ENCODE peak calls at places on chromosomes 12 and 14, in eight cellular contexts. Q is GM06990; B is CD4-positive, alpha-beta T cell; F is tibial nerve; W is glutamatergic neuron; V is WTC11; X is tibial artery; D is kidney epithelial cell. S is an unnamed sample.

GRCh38 chr14:25049127-25049558 is 804 bp downstream of the STXBP6 start:
- DNase-seq in Q (no peak), W (no peak), X (no peak), D (no peak), F (no peak), V (no peak), B (no peak), S (peak; percentile 55)

GRCh38 chr12:63885401-63885800 is 40.9 kb downstream of the SRGAP1 start:
- DNase-seq in D (no peak), W (no peak), Q (no peak), B (no peak), F (no peak), V (no peak), X (no peak), S (no peak)

GRCh38 chr12:106378788-106379187 is 21.2 kb downstream of the POLR3B start:
- DNase-seq in B (no peak), X (no peak), Q (no peak), V (no peak), W (no peak), D (no peak), F (no peak), S (no peak)

GRCh38 chr12:108804361-108804949 is 52.9 kb downstream of the SSH1 start:
- DNase-seq in V (no peak), B (no peak), X (peak; percentile 85), F (no peak), Q (no peak), W (no peak), D (no peak), S (peak; percentile 64)

GRCh38 chr12:70366581-70367267 is 634 bp downstream of the KCNMB4 start:
- DNase-seq in Q (peak; percentile 67), X (peak; percentile 65), V (peak; percentile 55), B (peak; percentile 65), F (no peak), D (no peak), W (peak; percentile 68), S (peak; percentile 28)

GRCh38 chr14:85316701-85317100 is 213.2 kb upstream of the FLRT2 start:
- DNase-seq in B (no peak), X (no peak), W (no peak), D (no peak), F (no peak), Q (no peak), V (no peak), S (no peak)

GRCh38 chr12:31962076-31962475 is 2.9 kb downstream of the RESF1 start:
- DNase-seq in W (no peak), V (no peak), Q (no peak), F (no peak), X (no peak), D (no peak), B (no peak), S (no peak)

GRCh38 chr12:101697930-101698781 is 716 bp downstream of the CHPT1 start:
- DNase-seq in B (no peak), D (no peak), V (no peak), Q (peak; percentile 29), F (peak; percentile 20), W (no peak), X (peak; percentile 76), S (peak; percentile 84)

GRCh38 chr14:60723218-60724079 is 702 bp downstream of the SIX4 start:
- DNase-seq in X (peak; percentile 75), D (no peak), W (peak; percentile 69), Q (peak; percentile 57), V (peak; percentile 66), F (no peak), B (no peak), S (peak; percentile 81)

GRCh38 chr12:5874514-5874913 is 70.5 kb downstream of the ANO2 start:
- DNase-seq in V (no peak), D (no peak), F (no peak), W (no peak), B (no peak), X (no peak), Q (no peak), S (no peak)

GRCh38 chr12:5873341-5873919 is 71.6 kb downstream of the ANO2 start:
- DNase-seq in V (peak; percentile 23), Q (no peak), F (no peak), W (no peak), D (no peak), B (no peak), X (no peak), S (no peak)

GRCh38 chr12:5870183-5870582 is 74.9 kb downstream of the ANO2 start:
- DNase-seq in V (no peak), X (no peak), B (no peak), W (no peak), D (no peak), Q (no peak), F (no peak), S (no peak)

GRCh38 chr12:5871741-5872140 is 73.3 kb downstream of the ANO2 start:
- DNase-seq in Q (no peak), D (no peak), V (no peak), X (no peak), F (no peak), B (no peak), W (no peak), S (no peak)

DNA sequence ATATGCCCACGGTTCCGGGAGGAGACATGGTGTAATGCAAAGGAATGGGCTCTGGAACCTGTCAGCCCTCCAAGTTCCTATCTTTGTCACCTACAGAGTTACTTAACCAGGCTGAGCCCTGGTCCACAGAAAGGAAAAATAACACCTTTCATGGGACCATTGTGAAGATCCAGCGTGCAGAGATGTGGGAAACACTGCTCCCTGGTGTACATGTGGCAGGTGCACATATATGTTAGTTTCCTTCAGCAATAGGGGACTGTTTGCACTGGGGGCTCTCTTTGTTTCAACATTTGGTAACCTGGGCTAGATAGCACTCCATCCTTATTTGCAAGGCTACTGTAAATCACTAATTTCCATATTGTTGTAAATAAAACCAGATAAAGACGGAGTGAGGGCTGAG is 72.3 kb downstream of the ANO2 start:
- DNase-seq in W (no peak), B (no peak), F (no peak), D (no peak), Q (no peak), V (no peak), X (no peak), S (no peak)
- TF ChIP-seq CTCF in W (peak; percentile 16), B (no peak), F (no peak), D (peak; percentile 51), Q (peak; percentile 25), V (no peak), X (no peak), S (no peak)

GRCh38 chr12:130761537-130762318 is 45.6 kb upstream of the RIMBP2 start:
- DNase-seq in W (peak; percentile 85), X (no peak), V (peak; percentile 73), D (no peak), Q (peak; percentile 37), B (peak; percentile 41), F (no peak), S (no peak)
- TF ChIP-seq CTCF in W (no peak), X (no peak), V (no peak), D (peak; percentile 64), Q (peak; percentile 64), B (peak; percentile 58), F (no peak), S (peak; percentile 33)

DNA sequence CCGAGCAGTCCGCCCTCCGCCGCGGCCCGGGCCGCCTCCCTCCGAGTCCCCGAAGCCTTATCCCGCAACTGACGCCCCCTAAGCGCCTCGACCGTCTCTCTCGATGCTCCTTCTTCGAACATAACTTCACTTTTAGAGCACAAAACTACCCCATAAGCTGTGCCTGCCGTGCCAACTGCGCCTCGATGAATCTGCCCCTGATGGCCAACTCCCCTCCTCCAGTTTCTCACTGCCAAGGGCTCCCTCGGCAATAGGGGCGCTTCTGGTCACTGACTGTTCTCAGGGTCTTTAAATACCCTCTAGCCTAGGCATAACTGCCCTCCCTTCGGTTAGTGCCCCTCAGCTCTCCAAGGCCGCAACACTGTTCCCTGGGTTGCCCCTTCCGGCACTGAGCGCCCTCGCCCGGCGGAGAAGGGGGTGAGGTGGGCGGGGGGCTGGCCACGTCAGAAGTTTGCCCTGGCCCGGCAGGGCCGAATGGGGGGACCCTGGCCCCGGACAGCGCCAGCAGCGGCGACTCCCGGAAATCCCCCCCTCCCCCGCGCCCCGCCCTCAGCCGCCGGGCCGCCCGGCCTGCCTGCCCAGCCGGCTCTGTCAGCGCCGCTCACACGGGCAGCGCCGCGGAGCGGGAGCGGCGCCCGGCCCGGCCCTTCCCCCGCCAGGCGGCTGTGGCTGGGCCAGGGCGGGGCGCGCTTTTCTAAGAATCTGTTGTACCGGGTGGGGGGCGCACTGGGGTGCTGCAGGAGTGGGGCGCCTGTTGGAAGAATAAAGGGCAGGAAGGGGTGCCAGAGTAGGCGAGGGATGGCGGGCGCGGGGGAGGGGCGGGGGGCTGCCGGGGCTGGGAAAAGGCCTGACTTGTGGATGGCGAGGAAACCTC is 10.6 kb downstream of the RARG start:
- DNase-seq in V (peak; percentile 89), Q (peak; percentile 69), B (peak; percentile 28), D (no peak), X (peak; percentile 89), W (peak; percentile 71), F (peak; percentile 39), S (peak; percentile 81)
- TF ChIP-seq CTCF in V (no peak), Q (peak; percentile 41), B (no peak), D (peak; percentile 24), X (no peak), W (no peak), F (peak; percentile 9), S (no peak)

DNA sequence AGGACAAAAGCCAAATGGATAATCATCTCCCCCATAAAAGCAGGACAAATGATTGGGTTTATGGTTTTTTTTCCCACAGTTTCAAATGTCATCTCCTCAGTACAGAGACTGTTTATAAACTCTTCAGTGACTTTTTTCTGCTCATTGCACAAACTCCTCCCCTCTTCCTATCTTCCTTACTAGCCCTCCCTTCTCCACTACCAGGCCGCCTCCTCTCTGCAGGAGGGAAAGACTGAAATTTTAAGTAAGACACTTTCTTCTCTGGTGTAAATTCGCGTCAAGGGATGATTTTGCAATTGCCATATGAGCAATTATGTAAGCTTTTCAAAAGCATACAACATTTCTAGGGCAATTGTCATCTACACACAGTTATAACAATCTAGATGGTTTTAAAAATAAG is 37.0 kb downstream of the BTG1 start:
- DNase-seq in F (no peak), W (no peak), D (no peak), X (no peak), V (no peak), B (no peak), Q (no peak), S (no peak)
- TF ChIP-seq CTCF in F (no peak), W (no peak), D (no peak), X (no peak), V (no peak), B (no peak), Q (no peak), S (no peak)

DNA sequence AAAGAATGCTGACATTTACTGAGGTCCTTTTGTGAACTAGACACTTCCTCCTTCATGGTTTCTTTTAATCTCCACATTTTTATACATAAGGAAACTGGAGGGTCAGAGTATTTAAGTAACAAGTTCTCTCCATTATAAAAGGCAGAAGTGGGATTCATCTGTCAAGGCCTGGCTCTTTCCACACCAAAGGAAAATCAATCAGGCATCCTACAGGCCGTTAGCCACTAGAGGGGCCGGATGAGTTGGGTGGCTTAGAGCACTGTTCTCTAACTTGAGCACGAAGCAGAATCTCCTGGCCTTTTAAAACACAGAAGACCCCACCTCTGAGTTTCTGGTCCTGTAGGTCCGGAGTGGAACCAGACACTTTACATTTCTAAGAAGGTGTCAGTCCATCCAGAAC is 36.8 kb upstream of the NINJ2 start:
- DNase-seq in X (no peak), D (no peak), B (no peak), V (no peak), F (no peak), W (no peak), Q (no peak), S (no peak)
- TF ChIP-seq CTCF in X (no peak), D (no peak), B (no peak), V (no peak), F (no peak), W (no peak), Q (no peak), S (no peak)